ENCODE peak calls at places on chromosomes 1 and 21, in nine cellular contexts. Q is fibroblast of gingiva; D is left ventricle myocardium inferior; V is heart right ventricle; G is central memory CD4-positive, alpha-beta T cell; J is hippocampal formation; N is stimulated activated CD4-positive, alpha-beta T cell treated with anti-CD3 and anti-CD28 coated beads, Interleukin-1b, Interleukin-23, amount 100 ng/mL, for 1 hour; K is A673; O is GM04504. X is an unnamed sample.
A peak's percentile ranks its signal among the peaks of the same experiment; 100 is the strongest.

GRCh38 chr1:2253036-2253796 is 25.1 kb downstream of the SKI start:
- DNase-seq in Q (no peak), D (no peak), V (no peak), G (no peak), J (no peak), N (no peak), K (no peak), O (no peak), X (no peak)

GRCh38 chr1:234684854-234685253 is 74.9 kb upstream of the IRF2BP2 start:
- DNase-seq in Q (peak; percentile 84), D (no peak), V (no peak), G (no peak), J (no peak), N (no peak), K (no peak), O (no peak), X (no peak)

GRCh38 chr1:230816018-230816417 is 52.3 kb downstream of the C1orf198 start:
- DNase-seq in Q (no peak), D (no peak), V (no peak), G (no peak), J (no peak), N (no peak), K (no peak), O (no peak), X (no peak)

GRCh38 chr1:39631361-39632331 is 7.8 kb downstream of the HEYL start:
- DNase-seq in Q (no peak), D (no peak), V (no peak), G (no peak), J (no peak), N (no peak), K (no peak), O (no peak), X (no peak)

GRCh38 chr21:39805983-39806382 is 61.0 kb downstream of the IGSF5 start:
- DNase-seq in Q (no peak), D (no peak), V (no peak), G (no peak), J (no peak), N (no peak), K (no peak), O (no peak), X (no peak)

GRCh38 chr1:70411360-70411844 is 334 bp downstream of the CTH start:
- DNase-seq in Q (no peak), D (peak; percentile 29), V (peak; percentile 35), G (no peak), J (no peak), N (no peak), K (no peak), O (no peak), X (no peak)

GRCh38 chr21:15379776-15380175 is 315.0 kb upstream of the NRIP1 start:
- DNase-seq in Q (no peak), D (no peak), V (no peak), G (no peak), J (no peak), N (no peak), K (peak; percentile 33), O (no peak), X (no peak)

GRCh38 chr1:154548028-154548427 is 10.4 kb downstream of the UBE2Q1 start:
- DNase-seq in Q (no peak), D (peak; percentile 55), V (peak; percentile 34), G (no peak), J (no peak), N (no peak), K (no peak), O (no peak), X (no peak)

GRCh38 chr1:201329801-201330200 is 46.5 kb downstream of the PKP1 start:
- DNase-seq in Q (peak; percentile 10), D (no peak), V (no peak), G (no peak), J (no peak), N (no peak), K (no peak), O (no peak), X (no peak)

GRCh38 chr1:4132525-4133308 is 232.6 kb upstream of the C1orf174 start:
- DNase-seq in Q (no peak), D (no peak), V (no peak), G (no peak), J (no peak), N (no peak), K (no peak), O (no peak), X (no peak)

GRCh38 chr1:9112961-9113880 is 15.7 kb downstream of the GPR157 start:
- DNase-seq in Q (no peak), D (no peak), V (no peak), G (no peak), J (no peak), N (no peak), K (no peak), O (no peak), X (peak; percentile 74)

GRCh38 chr1:52368383-52369172 is 2.6 kb upstream of the CC2D1B start:
- DNase-seq in Q (peak; percentile 25), D (peak; percentile 31), V (peak; percentile 53), G (peak; percentile 55), J (peak; percentile 27), N (no peak), K (peak; percentile 77), O (no peak), X (peak; percentile 81)

GRCh38 chr1:109631513-109632260 is 12.1 kb downstream of the AMPD2 start:
- DNase-seq in Q (no peak), D (no peak), V (no peak), G (no peak), J (no peak), N (no peak), K (no peak), O (no peak), X (no peak)

GRCh38 chr1:39328110-39328509 is 123.6 kb downstream of the MACF1 start:
- DNase-seq in Q (no peak), D (no peak), V (no peak), G (no peak), J (no peak), N (no peak), K (no peak), O (no peak), X (no peak)

GRCh38 chr1:115199416-115200132 is 110.3 kb upstream of the TSPAN2 start:
- DNase-seq in Q (no peak), D (no peak), V (no peak), G (no peak), J (no peak), N (no peak), K (no peak), O (no peak), X (no peak)

GRCh38 chr1:180098242-180098995 is 56.2 kb upstream of the QSOX1 start:
- DNase-seq in Q (peak; percentile 94), D (no peak), V (no peak), G (no peak), J (no peak), N (no peak), K (no peak), O (peak; percentile 70), X (no peak)

GRCh38 chr1:202553560-202554038 is 156.7 kb downstream of the SYT2 start:
- DNase-seq in Q (no peak), D (no peak), V (no peak), G (no peak), J (no peak), N (no peak), K (peak; percentile 88), O (no peak), X (peak; percentile 32)

GRCh38 chr1:21217812-21218596 is 41.3 kb upstream of the EIF4G3 start:
- DNase-seq in Q (no peak), D (no peak), V (peak; percentile 38), G (peak; percentile 12), J (no peak), N (no peak), K (peak; percentile 53), O (no peak), X (peak; percentile 36)

GRCh38 chr1:109619655-109620395 is at the start of gene AMPD2:
- DNase-seq in Q (peak; percentile 88), D (peak; percentile 84), V (peak; percentile 81), G (peak; percentile 72), J (no peak), N (peak; percentile 53), K (peak; percentile 74), O (peak; percentile 75), X (peak; percentile 81)

GRCh38 chr1:231734417-231734816 is 107.8 kb downstream of the DISC1 start:
- DNase-seq in Q (peak; percentile 22), D (no peak), V (peak; percentile 20), G (no peak), J (no peak), N (no peak), K (no peak), O (no peak), X (no peak)

GRCh38 chr1:191327868-191328267 is 830.4 kb upstream of the RGS18 start:
- DNase-seq in Q (no peak), D (no peak), V (no peak), G (no peak), J (no peak), N (no peak), K (no peak), O (no peak), X (no peak)

GRCh38 chr1:26121854-26122773 is 10.5 kb downstream of the PDIK1L start:
- DNase-seq in Q (no peak), D (no peak), V (no peak), G (no peak), J (no peak), N (no peak), K (no peak), O (peak; percentile 35), X (no peak)

GRCh38 chr1:63984891-63985290 is 211.1 kb downstream of the ROR1 start:
- DNase-seq in Q (peak; percentile 34), D (no peak), V (no peak), G (no peak), J (no peak), N (no peak), K (no peak), O (no peak), X (no peak)

GRCh38 chr1:20440785-20441200 is 45.2 kb downstream of the CAMK2N1 start:
- DNase-seq in Q (peak; percentile 39), D (peak; percentile 21), V (no peak), G (peak; percentile 23), J (peak; percentile 43), N (peak; percentile 11), K (peak; percentile 61), O (no peak), X (peak; percentile 65)

GRCh38 chr1:188672153-188672552 is 1805.5 kb downstream of the BRINP3 start:
- DNase-seq in Q (no peak), D (no peak), V (no peak), G (no peak), J (no peak), N (no peak), K (no peak), O (no peak), X (no peak)

GRCh38 chr1:157490337-157491165 is 61.8 kb downstream of the FCRL5 start:
- DNase-seq in Q (peak; percentile 7), D (peak; percentile 26), V (peak; percentile 46), G (no peak), J (no peak), N (peak; percentile 39), K (peak; percentile 73), O (peak; percentile 12), X (peak; percentile 79)

GRCh38 chr1:7940745-7941436 is at the start of gene TNFRSF9:
- DNase-seq in Q (no peak), D (no peak), V (no peak), G (peak; percentile 23), J (no peak), N (peak; percentile 78), K (no peak), O (no peak), X (peak; percentile 17)

GRCh38 chr1:179870870-179871269 is 6.7 kb downstream of the TOR1AIP2 start:
- DNase-seq in Q (no peak), D (no peak), V (no peak), G (no peak), J (no peak), N (no peak), K (peak; percentile 57), O (no peak), X (no peak)

GRCh38 chr1:239987103-239987745 is 104.5 kb upstream of the FMN2 start:
- DNase-seq in Q (peak; percentile 51), D (no peak), V (no peak), G (no peak), J (peak; percentile 16), N (no peak), K (peak; percentile 6), O (no peak), X (peak; percentile 36)

GRCh38 chr1:62926681-62927252 is 142.8 kb downstream of the ATG4C start:
- DNase-seq in Q (no peak), D (no peak), V (no peak), G (no peak), J (no peak), N (no peak), K (peak; percentile 52), O (no peak), X (no peak)

X was measured in Caco-2.